ENCODE peak calls at places on chromosomes 4 and X, in seven cellular contexts. One of them, this sample, is unnamed.

GRCh38 chr4:182380701-182381295 is 137.6 kb downstream of the TENM3 start:
- DNase-seq in epithelial cell of esophagus: no peak
- DNase-seq in cardiac fibroblast: peak
- DNase-seq in lower lobe of right lung: no peak
- DNase-seq in left ventricle myocardium inferior: no peak
- DNase-seq in GM20000: no peak
- DNase-seq in H9: no peak
- DNase-seq in this sample: no peak

GRCh38 chr4:44771789-44772188 is 45.4 kb upstream of the GNPDA2 start:
- DNase-seq in epithelial cell of esophagus: no peak
- DNase-seq in cardiac fibroblast: no peak
- DNase-seq in lower lobe of right lung: no peak
- DNase-seq in left ventricle myocardium inferior: no peak
- DNase-seq in GM20000: no peak
- DNase-seq in H9: no peak
- DNase-seq in this sample: no peak

GRCh38 chr4:146051724-146052396 is 113.2 kb upstream of the ZNF827 start:
- DNase-seq in epithelial cell of esophagus: peak
- DNase-seq in cardiac fibroblast: peak
- DNase-seq in lower lobe of right lung: no peak
- DNase-seq in left ventricle myocardium inferior: no peak
- DNase-seq in GM20000: no peak
- DNase-seq in H9: no peak
- DNase-seq in this sample: no peak

GRCh38 chr4:80413096-80413495 is 77.6 kb downstream of the CFAP299 start:
- DNase-seq in epithelial cell of esophagus: no peak
- DNase-seq in cardiac fibroblast: no peak
- DNase-seq in lower lobe of right lung: no peak
- DNase-seq in left ventricle myocardium inferior: no peak
- DNase-seq in GM20000: no peak
- DNase-seq in H9: no peak
- DNase-seq in this sample: no peak

GRCh38 chr4:74038161-74039064 is at the start of gene CXCL3:
- DNase-seq in epithelial cell of esophagus: peak
- DNase-seq in cardiac fibroblast: peak
- DNase-seq in lower lobe of right lung: peak
- DNase-seq in left ventricle myocardium inferior: peak
- DNase-seq in GM20000: peak
- DNase-seq in H9: peak
- DNase-seq in this sample: no peak

GRCh38 chrX:15930585-15930984 is 76.0 kb upstream of the AP1S2 start:
- DNase-seq in epithelial cell of esophagus: peak
- DNase-seq in cardiac fibroblast: peak
- DNase-seq in lower lobe of right lung: no peak
- DNase-seq in left ventricle myocardium inferior: no peak
- DNase-seq in GM20000: peak
- DNase-seq in H9: no peak
- DNase-seq in this sample: no peak

GRCh38 chr4:96343836-96344235 is 503.9 kb downstream of the PDHA2 start:
- DNase-seq in epithelial cell of esophagus: no peak
- DNase-seq in cardiac fibroblast: no peak
- DNase-seq in lower lobe of right lung: no peak
- DNase-seq in left ventricle myocardium inferior: no peak
- DNase-seq in GM20000: no peak
- DNase-seq in H9: no peak
- DNase-seq in this sample: no peak

GRCh38 chr4:20356565-20356964 is 104.9 kb downstream of the SLIT2 start:
- DNase-seq in epithelial cell of esophagus: no peak
- DNase-seq in cardiac fibroblast: peak
- DNase-seq in lower lobe of right lung: no peak
- DNase-seq in left ventricle myocardium inferior: no peak
- DNase-seq in GM20000: no peak
- DNase-seq in H9: no peak
- DNase-seq in this sample: no peak

GRCh38 chrX:22666441-22666840 is 333.3 kb upstream of the DDX53 start:
- DNase-seq in epithelial cell of esophagus: peak
- DNase-seq in cardiac fibroblast: peak
- DNase-seq in lower lobe of right lung: no peak
- DNase-seq in left ventricle myocardium inferior: no peak
- DNase-seq in GM20000: peak
- DNase-seq in H9: peak
- DNase-seq in this sample: peak

GRCh38 chr4:118586357-118586790 is 98.8 kb upstream of the METTL14 start:
- DNase-seq in epithelial cell of esophagus: no peak
- DNase-seq in cardiac fibroblast: peak
- DNase-seq in lower lobe of right lung: no peak
- DNase-seq in left ventricle myocardium inferior: peak
- DNase-seq in GM20000: no peak
- DNase-seq in H9: no peak
- DNase-seq in this sample: no peak

GRCh38 chr4:19575959-19576358 is 675.7 kb upstream of the SLIT2 start:
- DNase-seq in epithelial cell of esophagus: peak
- DNase-seq in cardiac fibroblast: peak
- DNase-seq in lower lobe of right lung: no peak
- DNase-seq in left ventricle myocardium inferior: no peak
- DNase-seq in GM20000: no peak
- DNase-seq in H9: no peak
- DNase-seq in this sample: peak

GRCh38 chr4:157115613-157116340 is 39.8 kb downstream of the GLRB start:
- DNase-seq in epithelial cell of esophagus: peak
- DNase-seq in cardiac fibroblast: peak
- DNase-seq in lower lobe of right lung: no peak
- DNase-seq in left ventricle myocardium inferior: no peak
- DNase-seq in GM20000: no peak
- DNase-seq in H9: no peak
- DNase-seq in this sample: no peak

GRCh38 chr4:142700521-142700920 is 145.6 kb downstream of the INPP4B start:
- DNase-seq in epithelial cell of esophagus: no peak
- DNase-seq in cardiac fibroblast: no peak
- DNase-seq in lower lobe of right lung: no peak
- DNase-seq in left ventricle myocardium inferior: no peak
- DNase-seq in GM20000: no peak
- DNase-seq in H9: no peak
- DNase-seq in this sample: no peak

GRCh38 chr4:15436515-15436914 is 8.7 kb downstream of the C1QTNF7 start:
- DNase-seq in epithelial cell of esophagus: no peak
- DNase-seq in cardiac fibroblast: peak
- DNase-seq in lower lobe of right lung: no peak
- DNase-seq in left ventricle myocardium inferior: no peak
- DNase-seq in GM20000: no peak
- DNase-seq in H9: no peak
- DNase-seq in this sample: no peak

GRCh38 chrX:134603806-134604700 is 54.2 kb downstream of the PLAC1 start:
- DNase-seq in epithelial cell of esophagus: peak
- DNase-seq in cardiac fibroblast: peak
- DNase-seq in lower lobe of right lung: no peak
- DNase-seq in left ventricle myocardium inferior: no peak
- DNase-seq in GM20000: no peak
- DNase-seq in H9: no peak
- DNase-seq in this sample: no peak

GRCh38 chr4:154542264-154542879 is 7.8 kb downstream of the PLRG1 start:
- DNase-seq in epithelial cell of esophagus: no peak
- DNase-seq in cardiac fibroblast: no peak
- DNase-seq in lower lobe of right lung: no peak
- DNase-seq in left ventricle myocardium inferior: no peak
- DNase-seq in GM20000: no peak
- DNase-seq in H9: no peak
- DNase-seq in this sample: no peak

GRCh38 chr4:68855771-68856170 is 40.0 kb downstream of the UGT2B10 start:
- DNase-seq in epithelial cell of esophagus: no peak
- DNase-seq in cardiac fibroblast: no peak
- DNase-seq in lower lobe of right lung: no peak
- DNase-seq in left ventricle myocardium inferior: no peak
- DNase-seq in GM20000: no peak
- DNase-seq in H9: no peak
- DNase-seq in this sample: no peak

GRCh38 chr4:183797445-183798248 is 107.5 kb upstream of the STOX2 start:
- DNase-seq in epithelial cell of esophagus: peak
- DNase-seq in cardiac fibroblast: peak
- DNase-seq in lower lobe of right lung: peak
- DNase-seq in left ventricle myocardium inferior: peak
- DNase-seq in GM20000: peak
- DNase-seq in H9: peak
- DNase-seq in this sample: no peak

GRCh38 chr4:10100734-10101216 is 15.8 kb downstream of the WDR1 start:
- DNase-seq in epithelial cell of esophagus: peak
- DNase-seq in cardiac fibroblast: no peak
- DNase-seq in lower lobe of right lung: peak
- DNase-seq in left ventricle myocardium inferior: no peak
- DNase-seq in GM20000: no peak
- DNase-seq in H9: no peak
- DNase-seq in this sample: no peak

GRCh38 chr4:128387600-128388351 is 100.2 kb upstream of the PGRMC2 start:
- DNase-seq in epithelial cell of esophagus: peak
- DNase-seq in cardiac fibroblast: no peak
- DNase-seq in lower lobe of right lung: no peak
- DNase-seq in left ventricle myocardium inferior: no peak
- DNase-seq in GM20000: no peak
- DNase-seq in H9: no peak
- DNase-seq in this sample: no peak

GRCh38 chr4:7295917-7296660 is 103.8 kb downstream of the SORCS2 start:
- DNase-seq in epithelial cell of esophagus: no peak
- DNase-seq in cardiac fibroblast: peak
- DNase-seq in lower lobe of right lung: no peak
- DNase-seq in left ventricle myocardium inferior: peak
- DNase-seq in GM20000: peak
- DNase-seq in H9: no peak
- DNase-seq in this sample: no peak

GRCh38 chrX:16977771-16978170 is 31.3 kb downstream of the REPS2 start:
- DNase-seq in epithelial cell of esophagus: no peak
- DNase-seq in cardiac fibroblast: no peak
- DNase-seq in lower lobe of right lung: no peak
- DNase-seq in left ventricle myocardium inferior: no peak
- DNase-seq in GM20000: no peak
- DNase-seq in H9: no peak
- DNase-seq in this sample: no peak

GRCh38 chr4:87896020-87896621 is 63.4 kb downstream of the MEPE start:
- DNase-seq in epithelial cell of esophagus: peak
- DNase-seq in cardiac fibroblast: peak
- DNase-seq in lower lobe of right lung: peak
- DNase-seq in left ventricle myocardium inferior: no peak
- DNase-seq in GM20000: no peak
- DNase-seq in H9: peak
- DNase-seq in this sample: no peak

GRCh38 chr4:71269241-71269640 is 69.6 kb upstream of the SLC4A4 start:
- DNase-seq in epithelial cell of esophagus: no peak
- DNase-seq in cardiac fibroblast: no peak
- DNase-seq in lower lobe of right lung: no peak
- DNase-seq in left ventricle myocardium inferior: no peak
- DNase-seq in GM20000: no peak
- DNase-seq in H9: no peak
- DNase-seq in this sample: no peak

GRCh38 chr4:71267244-71267643 is 71.6 kb upstream of the SLC4A4 start:
- DNase-seq in epithelial cell of esophagus: no peak
- DNase-seq in cardiac fibroblast: no peak
- DNase-seq in lower lobe of right lung: no peak
- DNase-seq in left ventricle myocardium inferior: no peak
- DNase-seq in GM20000: no peak
- DNase-seq in H9: no peak
- DNase-seq in this sample: no peak

GRCh38 chr4:71268156-71268555 is 70.7 kb upstream of the SLC4A4 start:
- DNase-seq in epithelial cell of esophagus: no peak
- DNase-seq in cardiac fibroblast: no peak
- DNase-seq in lower lobe of right lung: no peak
- DNase-seq in left ventricle myocardium inferior: no peak
- DNase-seq in GM20000: no peak
- DNase-seq in H9: no peak
- DNase-seq in this sample: no peak

GRCh38 chr4:71272976-71273375 is 65.8 kb upstream of the SLC4A4 start:
- DNase-seq in epithelial cell of esophagus: no peak
- DNase-seq in cardiac fibroblast: no peak
- DNase-seq in lower lobe of right lung: no peak
- DNase-seq in left ventricle myocardium inferior: no peak
- DNase-seq in GM20000: no peak
- DNase-seq in H9: no peak
- DNase-seq in this sample: no peak

GRCh38 chr4:71270901-71271300 is 67.9 kb upstream of the SLC4A4 start:
- DNase-seq in epithelial cell of esophagus: peak
- DNase-seq in cardiac fibroblast: peak
- DNase-seq in lower lobe of right lung: no peak
- DNase-seq in left ventricle myocardium inferior: no peak
- DNase-seq in GM20000: no peak
- DNase-seq in H9: peak
- DNase-seq in this sample: peak
- TF ChIP-seq CTCF in epithelial cell of esophagus: no peak
- TF ChIP-seq CTCF in cardiac fibroblast: peak
- TF ChIP-seq CTCF in lower lobe of right lung: peak
- TF ChIP-seq CTCF in left ventricle myocardium inferior: peak
- TF ChIP-seq CTCF in GM20000: peak
- TF ChIP-seq CTCF in H9: peak
- TF ChIP-seq CTCF in this sample: peak

GRCh38 chr4:99024481-99025275 is 29.2 kb downstream of the METAP1 start:
- DNase-seq in epithelial cell of esophagus: peak
- DNase-seq in cardiac fibroblast: no peak
- DNase-seq in lower lobe of right lung: no peak
- DNase-seq in left ventricle myocardium inferior: peak
- DNase-seq in GM20000: no peak
- DNase-seq in H9: no peak
- DNase-seq in this sample: no peak
- TF ChIP-seq CTCF in epithelial cell of esophagus: peak
- TF ChIP-seq CTCF in cardiac fibroblast: no peak
- TF ChIP-seq CTCF in lower lobe of right lung: no peak
- TF ChIP-seq CTCF in left ventricle myocardium inferior: peak
- TF ChIP-seq CTCF in GM20000: no peak
- TF ChIP-seq CTCF in H9: no peak
- TF ChIP-seq CTCF in this sample: no peak

DNA sequence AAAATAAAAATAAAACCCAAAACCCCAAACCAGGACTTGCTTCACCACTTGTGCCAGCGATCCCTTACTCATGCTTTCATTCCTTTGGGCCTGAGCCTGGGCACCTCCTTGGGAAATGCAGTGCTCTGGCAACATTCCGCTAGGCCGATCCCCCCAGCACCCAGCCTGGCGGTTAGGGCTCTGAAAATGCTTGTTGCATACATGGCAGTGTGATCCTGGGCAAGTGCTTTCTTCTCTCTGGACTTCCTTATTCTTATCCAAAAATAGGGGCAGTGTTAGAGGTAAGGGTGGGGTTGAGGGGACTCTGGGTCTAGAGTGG is 4.6 kb downstream of the ZNF185 start:
- DNase-seq in epithelial cell of esophagus: no peak
- DNase-seq in cardiac fibroblast: no peak
- DNase-seq in lower lobe of right lung: no peak
- DNase-seq in left ventricle myocardium inferior: no peak
- DNase-seq in GM20000: no peak
- DNase-seq in H9: no peak
- DNase-seq in this sample: no peak
- TF ChIP-seq CTCF in epithelial cell of esophagus: no peak
- TF ChIP-seq CTCF in cardiac fibroblast: no peak
- TF ChIP-seq CTCF in lower lobe of right lung: no peak
- TF ChIP-seq CTCF in left ventricle myocardium inferior: no peak
- TF ChIP-seq CTCF in GM20000: no peak
- TF ChIP-seq CTCF in H9: no peak
- TF ChIP-seq CTCF in this sample: no peak

DNA sequence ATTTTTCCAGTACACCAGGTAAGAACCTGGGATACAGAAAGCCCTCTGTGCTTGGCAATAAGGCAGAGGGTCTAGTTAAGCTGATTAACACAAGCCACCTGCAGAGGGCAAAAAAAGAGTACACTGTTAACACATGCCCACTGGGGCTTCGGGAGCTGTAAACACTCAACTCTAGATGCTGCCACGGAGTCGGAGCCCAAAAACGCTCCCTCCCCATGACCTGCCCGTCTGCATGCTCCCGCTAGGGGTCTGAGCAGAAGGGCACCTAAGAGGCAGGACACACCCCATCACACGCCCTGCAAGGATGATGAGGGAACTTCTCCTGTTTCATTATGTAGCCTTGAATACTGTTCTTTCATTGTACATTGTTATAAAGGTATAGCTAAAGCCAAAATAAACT is 715.6 kb upstream of the AADAT start:
- DNase-seq in epithelial cell of esophagus: no peak
- DNase-seq in cardiac fibroblast: no peak
- DNase-seq in lower lobe of right lung: no peak
- DNase-seq in left ventricle myocardium inferior: no peak
- DNase-seq in GM20000: no peak
- DNase-seq in H9: peak
- DNase-seq in this sample: no peak
- TF ChIP-seq CTCF in epithelial cell of esophagus: no peak
- TF ChIP-seq CTCF in cardiac fibroblast: no peak
- TF ChIP-seq CTCF in lower lobe of right lung: no peak
- TF ChIP-seq CTCF in left ventricle myocardium inferior: no peak
- TF ChIP-seq CTCF in GM20000: no peak
- TF ChIP-seq CTCF in H9: peak
- TF ChIP-seq CTCF in this sample: no peak